ENCODE peak calls at places on chromosomes 6 and 20, in nine cellular contexts. Z is RWPE1, A is body of pancreas, B is uterus, O is pancreas, L is adrenal gland, Y is right atrium auricular region, E is A673, H is H1. I is an unnamed sample.

GRCh38 chr6:154222716-154223115 is 133.9 kb downstream of the IPCEF1 start:
- DNase-seq in H (no peak), L (no peak), Y (no peak), Z (no peak), E (no peak), A (no peak), B (no peak), O (no peak), I (no peak)

GRCh38 chr20:57664924-57665588 is 44.8 kb downstream of the PMEPA1 start:
- DNase-seq in E (no peak), A (no peak), O (peak; percentile 14), H (no peak), L (no peak), B (no peak), Z (no peak), Y (no peak), I (no peak)

GRCh38 chr20:6746901-6747609 is 20.4 kb upstream of the BMP2 start:
- DNase-seq in Y (no peak), A (no peak), O (no peak), E (no peak), H (no peak), B (no peak), L (no peak), Z (peak; percentile 28), I (no peak)

GRCh38 chr6:145714731-145715130 is 20.6 kb downstream of the EPM2A start:
- DNase-seq in Y (no peak), E (no peak), O (no peak), B (no peak), L (no peak), A (no peak), H (no peak), Z (no peak), I (no peak)

GRCh38 chr20:47950557-47951283 is 165.4 kb upstream of the SULF2 start:
- DNase-seq in Z (no peak), Y (no peak), B (no peak), E (no peak), A (no peak), O (no peak), L (no peak), H (no peak), I (no peak)

GRCh38 chr6:3230275-3231212 is 3.1 kb upstream of the TUBB2B start:
- DNase-seq in Y (no peak), A (no peak), B (no peak), O (no peak), E (peak; percentile 80), L (no peak), Z (no peak), H (peak; percentile 71), I (no peak)

GRCh38 chr6:135183532-135184440 is 2.7 kb downstream of the MYB start:
- DNase-seq in Z (no peak), H (peak; percentile 79), Y (no peak), L (peak; percentile 33), A (peak; percentile 58), E (peak; percentile 46), O (no peak), B (peak; percentile 22), I (no peak)

GRCh38 chr20:14721926-14722325 is 384.5 kb upstream of the FLRT3 start:
- DNase-seq in B (no peak), Z (no peak), A (no peak), E (no peak), L (no peak), H (no peak), O (no peak), Y (no peak), I (no peak)

GRCh38 chr6:28693751-28694443 is 168.2 kb downstream of the GPX5 start:
- DNase-seq in O (no peak), B (no peak), H (peak; percentile 56), E (no peak), L (no peak), Y (no peak), Z (no peak), A (no peak), I (no peak)

GRCh38 chr6:167122827-167123657 is at the start of gene CCR6:
- DNase-seq in Z (no peak), O (no peak), A (no peak), Y (no peak), H (no peak), B (no peak), L (no peak), E (no peak), I (no peak)

GRCh38 chr6:9957330-9957729 is 457.5 kb downstream of the TFAP2A start:
- DNase-seq in O (no peak), A (no peak), Z (no peak), L (no peak), B (no peak), E (no peak), Y (no peak), H (no peak), I (no peak)

GRCh38 chr6:39451831-39452230 is 129.3 kb upstream of the KCNK16 start:
- DNase-seq in A (no peak), L (no peak), E (no peak), H (peak; percentile 67), B (no peak), Z (no peak), O (no peak), Y (no peak), I (no peak)

GRCh38 chr6:27866370-27867050 is 45.7 kb downstream of the OR2B2 start:
- DNase-seq in B (no peak), L (no peak), H (peak; percentile 65), A (no peak), Z (peak; percentile 81), Y (no peak), E (peak; percentile 90), O (no peak), I (no peak)

GRCh38 chr6:129105035-129105434 is 222.1 kb downstream of the LAMA2 start:
- DNase-seq in E (peak; percentile 75), Z (no peak), O (no peak), Y (no peak), L (no peak), H (no peak), B (no peak), A (no peak), I (no peak)

GRCh38 chr20:8210749-8211148 is 78.7 kb downstream of the PLCB1 start:
- DNase-seq in A (no peak), O (no peak), H (no peak), Z (no peak), E (no peak), Y (no peak), L (no peak), B (no peak), I (no peak)
- TF ChIP-seq CTCF in A (no peak), O (no peak), H (no peak), Z (no peak), E (no peak), Y (no peak), L (no peak), B (no peak), I (no peak)

DNA sequence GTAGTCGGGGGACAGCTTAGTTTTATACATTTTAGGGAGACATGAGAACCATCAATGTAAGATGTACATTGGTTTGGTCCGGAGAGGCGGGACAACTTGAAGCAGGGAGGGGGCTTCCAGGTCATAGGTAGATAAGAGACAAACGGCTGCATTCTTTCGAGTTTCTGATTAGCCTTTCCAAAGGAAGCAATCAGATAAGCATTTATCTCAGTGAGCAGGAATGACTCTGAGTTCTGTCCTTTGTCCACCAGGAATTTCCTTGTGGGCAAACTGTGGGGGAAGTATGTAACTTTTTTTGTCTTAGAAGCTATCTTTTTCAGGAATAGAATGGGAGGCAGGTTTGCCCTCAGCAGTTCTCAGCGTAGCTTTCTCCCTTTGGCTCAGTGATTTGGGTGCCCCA is 1.4 kb downstream of the YTHDF1 start:
- DNase-seq in Z (no peak), O (no peak), E (no peak), A (no peak), H (no peak), L (no peak), B (no peak), Y (no peak), I (no peak)
- H3K27ac ChIP-seq in Z (no peak overlapping the region), O (no peak overlapping the region), E (no peak overlapping the region), A (no peak overlapping the region), H (no peak overlapping the region), L (no peak overlapping the region), B (no peak overlapping the region), Y (no peak overlapping the region), I (no peak overlapping the region)

GRCh38 chr6:164106345-164106769 is 691.8 kb downstream of the QKI start:
- DNase-seq in A (no peak), E (peak; percentile 52), Z (no peak), L (peak; percentile 41), O (no peak), H (peak; percentile 82), B (no peak), Y (peak; percentile 70), I (no peak)
- TF ChIP-seq CTCF in A (peak; percentile 20), E (peak; percentile 71), Z (no peak), L (no peak), O (no peak), H (peak; percentile 57), B (no peak), Y (peak; percentile 72), I (no peak)

GRCh38 chr20:32201296-32201976 is 6.1 kb downstream of the PLAGL2 start:
- DNase-seq in A (no peak), E (no peak), Y (no peak), B (no peak), H (no peak), L (no peak), Z (no peak), O (no peak), I (no peak)

GRCh38 chr20:32204485-32205115 is 2.9 kb downstream of the PLAGL2 start:
- DNase-seq in Z (no peak), A (no peak), O (no peak), B (no peak), H (no peak), L (no peak), Y (no peak), E (no peak), I (no peak)

GRCh38 chr20:32201977-32202363 is 5.6 kb downstream of the PLAGL2 start:
- DNase-seq in L (no peak), O (no peak), E (no peak), Z (no peak), A (no peak), B (no peak), H (no peak), Y (no peak), I (no peak)

GRCh38 chr20:32205502-32206382 is 1.8 kb downstream of the PLAGL2 start:
- DNase-seq in B (no peak), Z (no peak), Y (no peak), A (no peak), H (no peak), E (no peak), L (no peak), O (no peak), I (no peak)

DNA sequence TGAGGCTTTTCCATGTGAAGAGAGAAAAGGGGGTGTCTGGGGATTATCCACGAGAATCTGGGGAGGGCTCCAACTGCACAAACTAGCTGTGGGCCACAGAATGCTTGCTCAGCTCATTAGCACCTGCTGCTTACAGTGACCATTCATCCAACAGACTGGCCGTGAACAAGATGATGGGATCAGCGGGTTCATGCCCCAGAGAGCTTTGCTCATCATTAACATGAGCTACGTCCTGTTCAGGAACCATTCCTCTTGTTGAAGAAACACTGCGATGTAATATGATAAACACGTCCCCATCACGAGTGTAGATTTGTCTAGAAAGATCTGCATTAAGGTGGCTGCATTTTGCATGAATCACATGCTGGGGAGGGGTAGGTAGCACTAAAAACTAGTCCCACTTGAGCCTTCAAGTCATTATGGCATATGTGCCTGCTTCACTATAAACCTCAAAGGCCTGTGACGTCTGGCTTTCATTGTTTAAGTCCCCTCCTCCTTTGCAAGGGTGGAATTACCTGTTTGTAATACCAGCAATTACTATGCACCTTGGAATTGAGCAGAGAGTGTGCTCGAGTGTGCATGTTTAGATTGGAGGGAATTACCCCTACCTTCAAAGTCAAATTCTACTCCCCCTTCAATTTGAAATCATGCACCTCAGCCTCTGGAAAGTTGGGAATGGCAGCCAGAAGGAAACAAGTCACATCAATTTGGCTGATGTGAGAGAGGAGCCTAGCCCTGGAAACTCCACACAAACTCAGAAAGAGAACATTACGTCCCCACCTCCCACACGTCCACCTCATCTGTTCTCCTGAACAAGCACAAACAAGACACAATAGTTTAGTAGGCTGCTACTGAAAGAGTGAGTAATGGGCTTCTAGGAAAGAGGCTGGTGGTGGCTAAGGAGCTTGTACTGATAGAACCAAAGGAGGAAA is 3.7 kb downstream of the PLAGL2 start:
- DNase-seq in O (no peak), Z (peak; percentile 82), L (no peak), Y (no peak), B (peak; percentile 39), A (peak; percentile 43), H (no peak), E (no peak), I (no peak)
- H3K27ac ChIP-seq in O (peak overlapping the region; percentile 91), Z (peak overlapping the region; percentile 24), L (no peak overlapping the region), Y (peak overlapping the region; percentile 87), B (peak overlapping the region; percentile 86), A (peak overlapping the region; percentile 92), H (no peak overlapping the region), E (peak overlapping the region; percentile 95), I (no peak overlapping the region)